ENCODE peak calls at places on chromosomes 4 and X, in five cellular contexts. E is lung, M is psoas muscle, P is mesendoderm, J is cardiac muscle cell. X is an unnamed sample.
A peak's percentile ranks its signal among the peaks of the same experiment; 100 is the strongest.

GRCh38 chr4:77861500-77861899 is 1.1 kb upstream of the MRPL1 start:
- DNase-seq in E (no peak), P (peak; percentile 4), J (no peak), M (no peak), X (no peak)

GRCh38 chrX:7146703-7147430 is 645 bp upstream of the STS start:
- DNase-seq in E (peak; percentile 51), J (no peak), M (peak; percentile 54), P (no peak), X (peak; percentile 19)

GRCh38 chrX:110081740-110082139 is 78.8 kb downstream of the TMEM164 start:
- DNase-seq in M (peak; percentile 18), E (no peak), J (no peak), P (no peak), X (no peak)

GRCh38 chr4:69147334-69147733 is 51.1 kb downstream of the UGT2B7 start:
- DNase-seq in P (no peak), M (no peak), J (no peak), E (no peak), X (no peak)

GRCh38 chr4:184389978-184390518 is 84.3 kb downstream of the IRF2 start:
- DNase-seq in P (peak; percentile 60), J (no peak), M (no peak), E (no peak), X (no peak)

GRCh38 chr4:76377922-76378321 is 43.0 kb downstream of the CCDC158 start:
- DNase-seq in E (peak; percentile 41), P (peak; percentile 72), J (peak; percentile 76), M (no peak), X (peak; percentile 76)

GRCh38 chr4:185115827-185116232 is 27.2 kb upstream of the SLC25A4 start:
- DNase-seq in P (peak; percentile 99), E (peak; percentile 50), M (peak; percentile 37), J (peak; percentile 95), X (peak; percentile 83)

GRCh38 chr4:170979736-170980135 is 833.5 kb upstream of the GALNTL6 start:
- DNase-seq in M (no peak), E (no peak), J (no peak), P (peak; percentile 32), X (no peak)

GRCh38 chr4:5824635-5825034 is 68.3 kb downstream of the CRMP1 start:
- DNase-seq in M (no peak), J (peak; percentile 23), E (no peak), P (peak; percentile 46), X (peak; percentile 13)

GRCh38 chrX:9494806-9495205 is 29.9 kb downstream of the TBL1X start:
- DNase-seq in M (no peak), J (no peak), E (no peak), P (peak; percentile 22), X (no peak)

GRCh38 chr4:173301518-173302201 is 32.5 kb downstream of the HMGB2 start:
- DNase-seq in M (no peak), J (peak; percentile 37), E (no peak), P (peak; percentile 13), X (peak; percentile 36)

GRCh38 chrX:41382699-41383645 is 49.0 kb downstream of the DDX3X start:
- DNase-seq in J (no peak), M (no peak), E (no peak), P (peak; percentile 40), X (peak; percentile 88)

GRCh38 chr4:7462509-7462971 is 27.8 kb upstream of the PSAPL1 start:
- DNase-seq in J (peak; percentile 63), P (peak; percentile 84), E (no peak), M (no peak), X (peak; percentile 47)

GRCh38 chr4:115165503-115165902 is 52.1 kb upstream of the NDST4 start:
- DNase-seq in E (no peak), P (no peak), J (no peak), M (no peak), X (no peak)

GRCh38 chrX:70969635-70970481 is 39.0 kb upstream of the SLC7A3 start:
- DNase-seq in M (no peak), P (peak; percentile 54), J (no peak), E (no peak), X (no peak)

GRCh38 chr4:111066887-111067286 is 444.0 kb upstream of the PITX2 start:
- DNase-seq in E (no peak), P (peak; percentile 10), M (no peak), J (peak; percentile 19), X (no peak)

GRCh38 chr4:32136081-32136787 is 1416.1 kb downstream of the PCDH7 start:
- DNase-seq in E (no peak), J (no peak), M (no peak), P (no peak), X (no peak)

GRCh38 chrX:136209016-136209738 is 42.0 kb downstream of the MAP7D3 start:
- DNase-seq in M (peak; percentile 57), E (no peak), P (peak; percentile 54), J (peak; percentile 33), X (peak; percentile 46)

GRCh38 chrX:41238543-41238942 is 95.4 kb upstream of the DDX3X start:
- DNase-seq in M (no peak), E (no peak), P (peak; percentile 54), J (no peak), X (no peak)

GRCh38 chrX:152905081-152905420 is 7.2 kb downstream of the ZNF185 start:
- DNase-seq in M (no peak), P (no peak), E (no peak), J (no peak), X (no peak)

GRCh38 chrX:136953867-136954787 is 73.6 kb upstream of the RBMX start:
- DNase-seq in P (peak; percentile 68), M (peak; percentile 31), J (peak; percentile 72), E (peak; percentile 58), X (peak; percentile 57)

GRCh38 chrX:71493111-71493613 is 39.7 kb upstream of the OGT start:
- DNase-seq in P (no peak), M (no peak), J (no peak), E (peak; percentile 31), X (peak; percentile 7)

GRCh38 chrX:15373986-15374385 is 10.2 kb downstream of the VEGFD start:
- DNase-seq in E (no peak), P (no peak), M (no peak), J (no peak), X (no peak)

GRCh38 chr4:102629686-102630085 is 128.5 kb downstream of the NFKB1 start:
- DNase-seq in M (no peak), P (no peak), J (no peak), E (no peak), X (no peak)

GRCh38 chr4:38660838-38661237 is 3.2 kb upstream of the KLF3 start:
- DNase-seq in M (no peak), J (no peak), E (no peak), P (no peak), X (no peak)

GRCh38 chr4:177107288-177107901 is 202.3 kb upstream of the NEIL3 start:
- DNase-seq in J (no peak), P (no peak), E (no peak), M (no peak), X (no peak)

GRCh38 chrX:9997524-9997923 is 30.4 kb downstream of the CLDN34 start:
- DNase-seq in P (no peak), M (no peak), E (no peak), J (no peak), X (no peak)

GRCh38 chrX:77087529-77088169 is 359.5 kb upstream of the FGF16 start:
- DNase-seq in M (peak; percentile 17), J (no peak), P (no peak), E (peak; percentile 58), X (peak; percentile 2)

GRCh38 chr4:74189331-74190043 is 31.6 kb downstream of the MTHFD2L start:
- DNase-seq in J (peak; percentile 47), E (no peak), P (peak; percentile 66), M (no peak), X (peak; percentile 54)

GRCh38 chr4:127219247-127219646 is 413.5 kb upstream of the INTU start:
- DNase-seq in E (no peak), J (no peak), M (no peak), P (no peak), X (no peak)

GRCh38 chr4:2402453-2402852 is 16.0 kb downstream of the ZFYVE28 start:
- DNase-seq in P (no peak), J (no peak), E (no peak), M (no peak), X (no peak)

GRCh38 chr4:85741921-85742591 is 267.1 kb downstream of the ARHGAP24 start:
- DNase-seq in P (no peak), E (no peak), J (no peak), M (peak; percentile 18), X (no peak)
- H3K4me1 ChIP-seq in P (no peaks in the 10 kb centered on the region), E (no peaks in the 10 kb centered on the region), J (no peaks in the 10 kb centered on the region), M (no peaks in the 10 kb centered on the region), X (no peaks in the 10 kb centered on the region)

GRCh38 chr4:161178310-161178709 is 985.5 kb downstream of the FSTL5 start:
- DNase-seq in E (no peak), P (peak; percentile 33), J (no peak), M (no peak), X (no peak)
- H3K4me3 ChIP-seq in E (no peak overlapping the region), P (no peak overlapping the region), J (no peak overlapping the region), M (no peak overlapping the region), X (no peak overlapping the region)

GRCh38 chr4:98470831-98471230 is 187.6 kb downstream of the TSPAN5 start:
- DNase-seq in E (no peak), P (no peak), M (no peak), J (no peak), X (peak; percentile 11)

GRCh38 chr4:98470366-98470765 is 188.0 kb downstream of the TSPAN5 start:
- DNase-seq in P (no peak), E (no peak), M (no peak), J (no peak), X (no peak)

GRCh38 chr4:98473046-98473445 is 185.4 kb downstream of the TSPAN5 start:
- DNase-seq in E (no peak), J (no peak), P (no peak), M (no peak), X (no peak)

GRCh38 chr4:98476891-98477290 is 181.5 kb downstream of the TSPAN5 start:
- DNase-seq in J (no peak), E (no peak), M (no peak), P (no peak), X (no peak)

GRCh38 chr4:98474408-98474844 is 184.0 kb downstream of the TSPAN5 start:
- DNase-seq in M (no peak), J (no peak), E (no peak), P (no peak), X (no peak)
- H3K36me3 ChIP-seq in M (no peaks in the 10 kb centered on the region), J (no peaks in the 10 kb centered on the region), E (no peaks in the 10 kb centered on the region), P (no peaks in the 10 kb centered on the region), X (peaks cover 2% of the 10 kb centered on the region)

DNA sequence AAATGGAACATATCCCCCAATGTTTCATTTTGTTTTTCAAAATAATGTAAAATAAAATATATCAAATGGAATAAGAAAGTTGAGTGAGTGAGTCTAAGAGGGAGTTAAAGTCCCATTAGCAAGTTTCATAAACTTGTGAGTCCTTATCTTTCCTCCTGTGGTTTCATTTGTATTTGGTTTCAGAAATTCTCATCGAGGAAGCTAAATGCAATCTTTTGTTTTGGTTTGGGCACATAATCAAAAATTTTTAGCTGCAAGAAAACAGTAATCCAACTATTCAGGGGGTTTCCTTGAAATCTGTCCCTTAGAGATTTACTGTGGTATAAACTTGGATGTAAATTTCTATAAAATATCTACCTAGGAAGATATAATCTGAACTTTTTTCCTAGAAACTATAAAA is 124.2 kb downstream of the CAMK2D start:
- DNase-seq in J (no peak), M (no peak), P (no peak), E (no peak), X (no peak)
- H3K4me1 ChIP-seq in J (no peaks in the 10 kb centered on the region), M (peaks cover 46% of the 10 kb centered on the region), P (peaks cover 3% of the 10 kb centered on the region), E (peaks cover 8% of the 10 kb centered on the region), X (peaks cover 10% of the 10 kb centered on the region)

X was measured in small intestine.